ENCODE peak calls at places on chromosome 6, in nine cellular contexts. One of them, this sample, is unnamed.

GRCh38 chr6:132192646-132193045 is 208.6 kb downstream of the MOXD1 start:
- DNase-seq in astrocyte of the cerebellum: no peak
- DNase-seq in heart left ventricle: no peak
- DNase-seq in stomach: no peak
- DNase-seq in testis: no peak
- DNase-seq in ascending aorta: no peak
- DNase-seq in PC-3: no peak
- DNase-seq in psoas muscle: no peak
- DNase-seq in MM.1S: no peak
- DNase-seq in this sample: no peak

GRCh38 chr6:157240059-157240959 is 83.0 kb downstream of the TMEM242 start:
- DNase-seq in PC-3: peak; percentile 60
- DNase-seq in MM.1S: peak; percentile 51
- DNase-seq in astrocyte of the cerebellum: no peak
- DNase-seq in ascending aorta: peak; percentile 94
- DNase-seq in psoas muscle: peak; percentile 84
- DNase-seq in testis: peak; percentile 75
- DNase-seq in heart left ventricle: peak; percentile 60
- DNase-seq in stomach: no peak
- DNase-seq in this sample: no peak

GRCh38 chr6:32108094-32108627 is 977 bp downstream of the TNXB start:
- DNase-seq in psoas muscle: peak; percentile 73
- DNase-seq in stomach: peak; percentile 56
- DNase-seq in astrocyte of the cerebellum: no peak
- DNase-seq in testis: peak; percentile 72
- DNase-seq in heart left ventricle: peak; percentile 83
- DNase-seq in MM.1S: no peak
- DNase-seq in PC-3: peak; percentile 58
- DNase-seq in ascending aorta: peak; percentile 85
- DNase-seq in this sample: no peak

GRCh38 chr6:71394001-71394432 is 105.4 kb downstream of the OGFRL1 start:
- DNase-seq in heart left ventricle: no peak
- DNase-seq in PC-3: peak; percentile 50
- DNase-seq in ascending aorta: no peak
- DNase-seq in astrocyte of the cerebellum: no peak
- DNase-seq in psoas muscle: no peak
- DNase-seq in testis: no peak
- DNase-seq in stomach: no peak
- DNase-seq in MM.1S: no peak
- DNase-seq in this sample: no peak

GRCh38 chr6:158642097-158642601 is 2.4 kb downstream of the DYNLT1 start:
- DNase-seq in PC-3: peak; percentile 93
- DNase-seq in astrocyte of the cerebellum: no peak
- DNase-seq in heart left ventricle: peak; percentile 70
- DNase-seq in ascending aorta: peak; percentile 58
- DNase-seq in psoas muscle: peak; percentile 65
- DNase-seq in stomach: peak; percentile 22
- DNase-seq in MM.1S: no peak
- DNase-seq in testis: no peak
- DNase-seq in this sample: no peak

GRCh38 chr6:42429042-42429574 is 22.6 kb downstream of the TRERF1 start:
- DNase-seq in stomach: no peak
- DNase-seq in psoas muscle: no peak
- DNase-seq in MM.1S: no peak
- DNase-seq in ascending aorta: no peak
- DNase-seq in heart left ventricle: no peak
- DNase-seq in PC-3: no peak
- DNase-seq in testis: no peak
- DNase-seq in astrocyte of the cerebellum: no peak
- DNase-seq in this sample: no peak

GRCh38 chr6:18264338-18265098 is at the start of gene DEK:
- DNase-seq in MM.1S: peak; percentile 68
- DNase-seq in ascending aorta: peak; percentile 92
- DNase-seq in PC-3: peak; percentile 80
- DNase-seq in heart left ventricle: peak; percentile 90
- DNase-seq in psoas muscle: peak; percentile 90
- DNase-seq in testis: peak; percentile 92
- DNase-seq in astrocyte of the cerebellum: peak; percentile 49
- DNase-seq in stomach: peak; percentile 86
- DNase-seq in this sample: peak; percentile 83

GRCh38 chr6:127907960-127908640 is 7.2 kb upstream of the THEMIS start:
- DNase-seq in psoas muscle: no peak
- DNase-seq in stomach: no peak
- DNase-seq in testis: no peak
- DNase-seq in ascending aorta: no peak
- DNase-seq in MM.1S: no peak
- DNase-seq in heart left ventricle: no peak
- DNase-seq in astrocyte of the cerebellum: no peak
- DNase-seq in PC-3: no peak
- DNase-seq in this sample: peak; percentile 37

GRCh38 chr6:96381246-96381645 is 140.4 kb upstream of the UFL1 start:
- DNase-seq in ascending aorta: no peak
- DNase-seq in PC-3: peak; percentile 59
- DNase-seq in testis: no peak
- DNase-seq in MM.1S: no peak
- DNase-seq in heart left ventricle: no peak
- DNase-seq in stomach: no peak
- DNase-seq in psoas muscle: no peak
- DNase-seq in astrocyte of the cerebellum: no peak
- DNase-seq in this sample: no peak

GRCh38 chr6:141734441-141734840 is 398.3 kb upstream of the GJE1 start:
- DNase-seq in ascending aorta: no peak
- DNase-seq in MM.1S: no peak
- DNase-seq in heart left ventricle: no peak
- DNase-seq in PC-3: no peak
- DNase-seq in stomach: no peak
- DNase-seq in testis: no peak
- DNase-seq in astrocyte of the cerebellum: no peak
- DNase-seq in psoas muscle: no peak
- DNase-seq in this sample: no peak

GRCh38 chr6:130872250-130873095 is 45.3 kb downstream of the SMLR1 start:
- DNase-seq in heart left ventricle: peak; percentile 50
- DNase-seq in astrocyte of the cerebellum: peak; percentile 13
- DNase-seq in ascending aorta: peak; percentile 75
- DNase-seq in PC-3: peak; percentile 66
- DNase-seq in psoas muscle: peak; percentile 68
- DNase-seq in stomach: peak; percentile 73
- DNase-seq in MM.1S: peak; percentile 67
- DNase-seq in testis: peak; percentile 86
- DNase-seq in this sample: peak; percentile 69

GRCh38 chr6:29424168-29424567 is 9.4 kb downstream of the OR12D1 start:
- DNase-seq in psoas muscle: no peak
- DNase-seq in ascending aorta: no peak
- DNase-seq in stomach: no peak
- DNase-seq in heart left ventricle: no peak
- DNase-seq in PC-3: no peak
- DNase-seq in testis: no peak
- DNase-seq in MM.1S: no peak
- DNase-seq in astrocyte of the cerebellum: no peak
- DNase-seq in this sample: no peak

GRCh38 chr6:139242457-139243240 is 49.1 kb downstream of the TXLNB start:
- DNase-seq in ascending aorta: no peak
- DNase-seq in testis: peak; percentile 40
- DNase-seq in MM.1S: no peak
- DNase-seq in psoas muscle: no peak
- DNase-seq in heart left ventricle: no peak
- DNase-seq in stomach: no peak
- DNase-seq in PC-3: no peak
- DNase-seq in astrocyte of the cerebellum: no peak
- DNase-seq in this sample: no peak

GRCh38 chr6:17503051-17503450 is 97.1 kb upstream of the FAM8A1 start:
- DNase-seq in stomach: no peak
- DNase-seq in MM.1S: no peak
- DNase-seq in PC-3: no peak
- DNase-seq in heart left ventricle: no peak
- DNase-seq in psoas muscle: no peak
- DNase-seq in astrocyte of the cerebellum: no peak
- DNase-seq in ascending aorta: no peak
- DNase-seq in testis: no peak
- DNase-seq in this sample: no peak

GRCh38 chr6:48101277-48101676 is 9.7 kb downstream of the PTCHD4 start:
- DNase-seq in MM.1S: no peak
- DNase-seq in testis: no peak
- DNase-seq in psoas muscle: no peak
- DNase-seq in PC-3: peak; percentile 74
- DNase-seq in heart left ventricle: no peak
- DNase-seq in astrocyte of the cerebellum: no peak
- DNase-seq in ascending aorta: no peak
- DNase-seq in stomach: no peak
- DNase-seq in this sample: no peak

GRCh38 chr6:15628499-15629131 is 34.2 kb downstream of the DTNBP1 start:
- DNase-seq in stomach: no peak
- DNase-seq in testis: no peak
- DNase-seq in MM.1S: no peak
- DNase-seq in astrocyte of the cerebellum: peak; percentile 84
- DNase-seq in PC-3: peak; percentile 13
- DNase-seq in heart left ventricle: no peak
- DNase-seq in ascending aorta: no peak
- DNase-seq in psoas muscle: no peak
- DNase-seq in this sample: no peak

GRCh38 chr6:20811112-20811746 is 277.0 kb downstream of the CDKAL1 start:
- DNase-seq in testis: no peak
- DNase-seq in astrocyte of the cerebellum: peak; percentile 92
- DNase-seq in stomach: no peak
- DNase-seq in heart left ventricle: no peak
- DNase-seq in ascending aorta: no peak
- DNase-seq in psoas muscle: no peak
- DNase-seq in MM.1S: no peak
- DNase-seq in PC-3: peak; percentile 90
- DNase-seq in this sample: no peak

GRCh38 chr6:24959333-24959732 is 23.6 kb upstream of the RIPOR2 start:
- DNase-seq in heart left ventricle: no peak
- DNase-seq in stomach: no peak
- DNase-seq in PC-3: no peak
- DNase-seq in ascending aorta: no peak
- DNase-seq in psoas muscle: no peak
- DNase-seq in MM.1S: no peak
- DNase-seq in testis: no peak
- DNase-seq in astrocyte of the cerebellum: no peak
- DNase-seq in this sample: no peak

GRCh38 chr6:146753306-146753705 is 154.5 kb downstream of the ADGB start:
- DNase-seq in ascending aorta: no peak
- DNase-seq in astrocyte of the cerebellum: no peak
- DNase-seq in heart left ventricle: no peak
- DNase-seq in PC-3: no peak
- DNase-seq in stomach: no peak
- DNase-seq in testis: no peak
- DNase-seq in psoas muscle: no peak
- DNase-seq in MM.1S: no peak
- DNase-seq in this sample: no peak

DNA sequence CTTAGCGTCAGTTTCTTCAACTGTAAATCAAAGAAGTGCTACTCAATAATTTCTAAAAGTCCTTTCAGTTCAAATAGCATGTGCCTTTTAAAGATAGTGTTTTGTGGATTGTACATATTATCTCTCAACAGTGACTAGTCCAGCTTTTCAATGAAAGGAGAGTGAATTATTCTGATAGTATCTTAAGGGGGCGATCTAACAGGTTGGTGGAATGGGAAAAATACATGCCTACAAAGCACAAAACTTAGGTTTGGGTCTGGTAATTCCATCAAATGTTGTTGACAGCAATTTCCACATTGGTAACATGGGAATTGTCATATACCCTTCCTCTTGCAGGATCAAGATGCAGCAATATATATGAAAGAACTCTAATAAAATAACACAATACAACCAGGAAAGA is 50.1 kb upstream of the HDGFL1 start:
- DNase-seq in MM.1S: no peak
- DNase-seq in psoas muscle: no peak
- DNase-seq in heart left ventricle: no peak
- DNase-seq in ascending aorta: no peak
- DNase-seq in astrocyte of the cerebellum: no peak
- DNase-seq in stomach: no peak
- DNase-seq in testis: no peak
- DNase-seq in PC-3: no peak
- DNase-seq in this sample: no peak
- TF ChIP-seq CTCF in MM.1S: no peak
- TF ChIP-seq CTCF in psoas muscle: no peak
- TF ChIP-seq CTCF in heart left ventricle: no peak
- TF ChIP-seq CTCF in ascending aorta: no peak
- TF ChIP-seq CTCF in astrocyte of the cerebellum: no peak
- TF ChIP-seq CTCF in stomach: no peak
- TF ChIP-seq CTCF in testis: no peak
- TF ChIP-seq CTCF in PC-3: no peak
- TF ChIP-seq CTCF in this sample: no peak

GRCh38 chr6:45420083-45420908 is 42.6 kb upstream of the SUPT3H start:
- DNase-seq in heart left ventricle: peak; percentile 26
- DNase-seq in astrocyte of the cerebellum: peak; percentile 91
- DNase-seq in PC-3: peak; percentile 58
- DNase-seq in testis: no peak
- DNase-seq in psoas muscle: no peak
- DNase-seq in stomach: no peak
- DNase-seq in ascending aorta: no peak
- DNase-seq in MM.1S: peak; percentile 83
- DNase-seq in this sample: no peak
- H3K4me3 ChIP-seq in heart left ventricle: peak overlapping the region; percentile 58
- H3K4me3 ChIP-seq in astrocyte of the cerebellum: peak overlapping the region; percentile 92
- H3K4me3 ChIP-seq in PC-3: peak overlapping the region; percentile 93
- H3K4me3 ChIP-seq in testis: peak overlapping the region; percentile 25
- H3K4me3 ChIP-seq in psoas muscle: peak overlapping the region; percentile 73
- H3K4me3 ChIP-seq in stomach: peak overlapping the region; percentile 59
- H3K4me3 ChIP-seq in ascending aorta: peak overlapping the region; percentile 59
- H3K4me3 ChIP-seq in MM.1S: peak overlapping the region; percentile 95
- H3K4me3 ChIP-seq in this sample: no peak overlapping the region

DNA sequence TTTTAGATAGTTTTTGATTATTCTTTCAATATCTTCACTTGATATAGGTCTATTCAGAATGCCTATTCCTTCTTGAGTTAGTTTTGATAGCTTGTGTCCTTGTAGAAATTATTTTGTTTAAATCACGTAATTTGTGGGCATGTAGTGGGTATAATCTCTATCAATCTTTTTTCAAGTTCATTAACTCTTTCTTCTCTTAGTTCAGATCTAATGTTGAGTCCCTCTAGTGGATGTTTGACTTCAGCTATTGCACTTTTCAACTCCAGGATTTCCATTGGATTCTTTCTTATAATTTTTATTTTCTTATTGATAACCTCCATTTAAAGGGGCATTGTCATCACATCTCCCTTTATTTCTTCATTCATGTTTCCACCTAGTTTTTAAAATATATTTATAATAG is 135.6 kb downstream of the COL12A1 start:
- DNase-seq in astrocyte of the cerebellum: no peak
- DNase-seq in psoas muscle: no peak
- DNase-seq in PC-3: no peak
- DNase-seq in testis: no peak
- DNase-seq in MM.1S: no peak
- DNase-seq in ascending aorta: no peak
- DNase-seq in heart left ventricle: no peak
- DNase-seq in stomach: no peak
- DNase-seq in this sample: no peak
- TF ChIP-seq CTCF in astrocyte of the cerebellum: no peak
- TF ChIP-seq CTCF in psoas muscle: no peak
- TF ChIP-seq CTCF in PC-3: no peak
- TF ChIP-seq CTCF in testis: no peak
- TF ChIP-seq CTCF in MM.1S: no peak
- TF ChIP-seq CTCF in ascending aorta: no peak
- TF ChIP-seq CTCF in heart left ventricle: no peak
- TF ChIP-seq CTCF in stomach: no peak
- TF ChIP-seq CTCF in this sample: no peak

DNA sequence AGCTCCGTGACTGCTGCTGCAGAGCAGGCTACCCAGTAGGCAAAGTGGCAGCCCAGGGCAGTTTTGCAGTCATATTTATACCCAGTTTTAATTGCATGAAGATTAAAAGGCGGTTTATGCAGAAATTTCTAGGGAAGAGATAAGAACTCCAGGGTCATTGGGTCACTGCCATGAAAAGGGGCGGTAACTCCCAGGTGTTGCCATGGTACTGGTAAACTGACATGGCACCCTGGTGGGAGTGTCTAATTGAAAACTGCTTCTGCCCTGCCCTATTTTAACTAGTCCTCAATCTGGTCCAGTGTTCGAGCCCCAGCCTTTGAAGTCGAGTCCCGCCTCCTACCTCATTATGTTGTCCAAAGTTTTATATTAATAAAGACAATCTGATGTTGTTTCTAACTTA is 75.0 kb upstream of the FUCA2 start:
- DNase-seq in PC-3: no peak
- DNase-seq in psoas muscle: no peak
- DNase-seq in testis: no peak
- DNase-seq in stomach: no peak
- DNase-seq in astrocyte of the cerebellum: no peak
- DNase-seq in heart left ventricle: no peak
- DNase-seq in MM.1S: no peak
- DNase-seq in ascending aorta: no peak
- DNase-seq in this sample: no peak
- H3K4me3 ChIP-seq in PC-3: no peak overlapping the region
- H3K4me3 ChIP-seq in psoas muscle: no peak overlapping the region
- H3K4me3 ChIP-seq in testis: no peak overlapping the region
- H3K4me3 ChIP-seq in stomach: no peak overlapping the region
- H3K4me3 ChIP-seq in astrocyte of the cerebellum: no peak overlapping the region
- H3K4me3 ChIP-seq in heart left ventricle: no peak overlapping the region
- H3K4me3 ChIP-seq in MM.1S: no peak overlapping the region
- H3K4me3 ChIP-seq in ascending aorta: no peak overlapping the region
- H3K4me3 ChIP-seq in this sample: no peak overlapping the region

This sample was measured in GM12865.